ENCODE peak calls at places on chromosomes 5 and 9, in eight cellular contexts. I, Q, N, G, O, V, B and S are unnamed samples.
A peak's percentile ranks its signal among the peaks of the same experiment; 100 is the strongest.

GRCh38 chr9:100098241-100098886 is 436 bp downstream of the ERP44 start:
- DNase-seq in N (peak; percentile 96), V (peak; percentile 50), B (peak; percentile 89), G (peak; percentile 49), Q (peak; percentile 48), I (peak; percentile 47), O (peak; percentile 38), S (peak; percentile 80)

GRCh38 chr9:92600742-92601261 is 65.0 kb upstream of the ECM2 start:
- DNase-seq in Q (no peak), N (no peak), B (no peak), G (no peak), V (peak; percentile 71), I (no peak), O (no peak), S (peak; percentile 67)

GRCh38 chr9:136694163-136694864 is 7.1 kb upstream of the AGPAT2 start:
- DNase-seq in G (peak; percentile 54), V (peak; percentile 50), I (no peak), B (peak; percentile 79), O (peak; percentile 97), Q (no peak), N (peak; percentile 87), S (peak; percentile 92)

GRCh38 chr5:31853398-31854135 is 214.6 kb downstream of the PDZD2 start:
- DNase-seq in Q (peak; percentile 9), N (peak; percentile 21), O (no peak), V (no peak), I (no peak), B (no peak), G (no peak), S (no peak)

GRCh38 chr5:64958757-64959391 is 190.1 kb downstream of the CWC27 start:
- DNase-seq in O (no peak), N (peak; percentile 14), I (no peak), G (no peak), V (peak; percentile 72), B (no peak), Q (peak; percentile 11), S (peak; percentile 7)

GRCh38 chr5:56161446-56161838 is 71.7 kb downstream of the ANKRD55 start:
- DNase-seq in I (no peak), N (no peak), B (no peak), O (no peak), V (no peak), G (no peak), Q (no peak), S (no peak)

GRCh38 chr5:172078726-172079345 is 72.4 kb upstream of the FBXW11 start:
- DNase-seq in I (no peak), O (no peak), V (peak; percentile 59), Q (peak; percentile 5), B (no peak), G (no peak), N (no peak), S (no peak)

GRCh38 chr9:73137286-73137899 is 14.3 kb upstream of the ANXA1 start:
- DNase-seq in O (no peak), Q (peak; percentile 4), I (no peak), G (no peak), V (no peak), N (no peak), B (no peak), S (no peak)

GRCh38 chr5:1874820-1875219 is 7.9 kb downstream of the IRX4 start:
- DNase-seq in I (no peak), V (no peak), G (no peak), N (no peak), O (no peak), B (no peak), Q (peak; percentile 71), S (no peak)

GRCh38 chr9:4579011-4579410 is 83.1 kb upstream of the PLPP6 start:
- DNase-seq in B (no peak), Q (no peak), G (no peak), V (no peak), N (no peak), O (no peak), I (no peak), S (no peak)

GRCh38 chr5:81948349-81948748 is 23.5 kb upstream of the ATG10 start:
- DNase-seq in G (no peak), B (no peak), O (no peak), N (no peak), V (peak; percentile 89), I (no peak), Q (no peak), S (no peak)

GRCh38 chr9:137813167-137813566 is 64.4 kb upstream of the CACNA1B start:
- DNase-seq in G (no peak), I (no peak), V (no peak), O (no peak), B (no peak), Q (no peak), N (no peak), S (no peak)

GRCh38 chr5:176803943-176804498 is 6.3 kb upstream of the UNC5A start:
- DNase-seq in G (peak; percentile 37), I (no peak), O (peak; percentile 52), Q (no peak), N (no peak), B (no peak), V (peak; percentile 57), S (peak; percentile 77)

GRCh38 chr9:135617991-135618411 is 21.3 kb downstream of the GLT6D1 start:
- DNase-seq in I (no peak), Q (no peak), V (no peak), G (no peak), O (no peak), N (no peak), B (no peak), S (no peak)

GRCh38 chr5:175572922-175573321 is 84.9 kb upstream of the HRH2 start:
- DNase-seq in Q (peak; percentile 7), N (peak; percentile 38), B (no peak), V (peak; percentile 17), I (no peak), O (no peak), G (no peak), S (no peak)

GRCh38 chr9:68685770-68686169 is 19.3 kb upstream of the PIP5K1B start:
- DNase-seq in V (no peak), O (peak; percentile 54), N (no peak), Q (no peak), G (peak; percentile 54), B (no peak), I (no peak), S (peak; percentile 49)

GRCh38 chr9:128553695-128554094 is 1.3 kb downstream of the SPTAN1 start:
- DNase-seq in B (no peak), G (no peak), I (no peak), N (peak; percentile 55), Q (no peak), V (peak; percentile 92), O (no peak), S (no peak)

GRCh38 chr5:139138790-139139189 is 59.4 kb downstream of the SIL1 start:
- DNase-seq in G (peak; percentile 6), V (peak; percentile 55), O (peak; percentile 73), B (no peak), I (no peak), Q (peak; percentile 60), N (peak; percentile 71), S (no peak)

GRCh38 chr9:21153688-21154608 is 12.3 kb upstream of the IFNW1 start:
- DNase-seq in Q (no peak), N (peak; percentile 45), B (no peak), O (peak; percentile 12), I (no peak), V (peak; percentile 31), G (no peak), S (no peak)

GRCh38 chr5:59763545-59763944 is 130.0 kb downstream of the PDE4D start:
- DNase-seq in O (no peak), I (no peak), Q (no peak), V (peak; percentile 41), G (no peak), N (no peak), B (no peak), S (no peak)